ENCODE peak calls at places on chromosomes 13 and 19, in five cellular contexts. D is GM12878, H is NT2/D1, Y is HepG2, E is H1. M is an unnamed sample.

GRCh38 chr13:73416093-73416492 is 357.3 kb downstream of the KLF5 start:
- DNase-seq in H (no peak), D (no peak), Y (no peak), E (no peak), M (no peak)

GRCh38 chr13:42615691-42616090 is 41.7 kb downstream of the TNFSF11 start:
- DNase-seq in E (no peak), D (no peak), Y (no peak), H (no peak), M (no peak)

GRCh38 chr19:53962887-53963435 is at the start of gene CACNG8:
- DNase-seq in H (no peak), Y (no peak), E (no peak), D (no peak), M (no peak)

GRCh38 chr19:41462497-41462896 is 19.5 kb downstream of the ERICH4 start:
- DNase-seq in E (no peak), Y (no peak), H (no peak), D (no peak), M (no peak)

GRCh38 chr19:18156841-18157464 is 4.0 kb downstream of the PIK3R2 start:
- DNase-seq in H (no peak), Y (peak), E (no peak), D (no peak), M (peak)

GRCh38 chr13:75079226-75079625 is 402.7 kb downstream of the TBC1D4 start:
- DNase-seq in Y (no peak), D (no peak), E (no peak), H (no peak), M (no peak)

GRCh38 chr13:50123862-50124535 is 108.8 kb downstream of the KCNRG start:
- DNase-seq in D (no peak), Y (peak), H (no peak), E (peak), M (peak)

GRCh38 chr19:39111593-39112199 is 13.9 kb upstream of the PAK4 start:
- DNase-seq in Y (no peak), H (no peak), D (no peak), E (no peak), M (no peak)

GRCh38 chr13:40982772-40983171 is 36.3 kb downstream of the ELF1 start:
- DNase-seq in Y (no peak), E (no peak), D (peak), H (no peak), M (peak)

GRCh38 chr19:12159773-12160414 is 3.0 kb upstream of the ZNF136 start:
- DNase-seq in D (no peak), E (no peak), Y (no peak), H (no peak), M (no peak)

GRCh38 chr19:5700455-5701092 is 10.5 kb downstream of the RPL36 start:
- DNase-seq in E (no peak), D (no peak), H (no peak), Y (no peak), M (no peak)

GRCh38 chr19:38319421-38320258 is at the start of gene KCNK6:
- DNase-seq in Y (no peak), D (no peak), H (no peak), E (no peak), M (no peak)

GRCh38 chr13:80036845-80037504 is 304.0 kb downstream of the SPRY2 start:
- DNase-seq in D (no peak), H (no peak), E (no peak), Y (no peak), M (no peak)

GRCh38 chr13:80039000-80039399 is 301.9 kb downstream of the SPRY2 start:
- DNase-seq in E (no peak), H (no peak), Y (no peak), D (no peak), M (no peak)

GRCh38 chr13:80035096-80035495 is 305.8 kb downstream of the SPRY2 start:
- DNase-seq in E (no peak), H (no peak), D (no peak), Y (no peak), M (no peak)

GRCh38 chr13:80038371-80038770 is 302.6 kb downstream of the SPRY2 start:
- DNase-seq in H (no peak), Y (no peak), D (no peak), E (no peak), M (no peak)

GRCh38 chr13:80037505-80037888 is 303.4 kb downstream of the SPRY2 start:
- DNase-seq in H (no peak), E (no peak), Y (no peak), D (no peak), M (no peak)
- TF ChIP-seq SUZ12 in H (no peak), E (no peak), Y (no peak), D (no peak), M (no peak)

GRCh38 chr13:65615506-65615905 is 1614.6 kb downstream of the PCDH9 start:
- DNase-seq in H (no peak), E (no peak), D (no peak), Y (no peak), M (no peak)

GRCh38 chr13:65613004-65613403 is 1617.1 kb downstream of the PCDH9 start:
- DNase-seq in Y (peak), E (no peak), H (peak), D (no peak), M (peak)
- TF ChIP-seq SUZ12 in Y (no peak), E (no peak), H (no peak), D (no peak), M (no peak)

GRCh38 chr13:37392389-37392788 is 206.2 kb downstream of the POSTN start:
- DNase-seq in D (no peak), H (no peak), E (no peak), Y (no peak), M (no peak)
- TF ChIP-seq SUZ12 in D (no peak), H (no peak), E (no peak), Y (no peak), M (no peak)

GRCh38 chr19:43779147-43779819 is 1.5 kb downstream of the KCNN4 start:
- DNase-seq in D (no peak), H (no peak), E (no peak), Y (no peak), M (no peak)

GRCh38 chr19:43779820-43780219 is 953 bp downstream of the KCNN4 start:
- DNase-seq in E (no peak), Y (no peak), D (no peak), H (no peak), M (no peak)

GRCh38 chr19:43781630-43782310 is 997 bp upstream of the KCNN4 start:
- DNase-seq in H (no peak), D (no peak), E (no peak), Y (no peak), M (no peak)

GRCh38 chr19:43782311-43782660 is 1.5 kb upstream of the KCNN4 start:
- DNase-seq in Y (no peak), H (no peak), D (no peak), E (no peak), M (no peak)

DNA sequence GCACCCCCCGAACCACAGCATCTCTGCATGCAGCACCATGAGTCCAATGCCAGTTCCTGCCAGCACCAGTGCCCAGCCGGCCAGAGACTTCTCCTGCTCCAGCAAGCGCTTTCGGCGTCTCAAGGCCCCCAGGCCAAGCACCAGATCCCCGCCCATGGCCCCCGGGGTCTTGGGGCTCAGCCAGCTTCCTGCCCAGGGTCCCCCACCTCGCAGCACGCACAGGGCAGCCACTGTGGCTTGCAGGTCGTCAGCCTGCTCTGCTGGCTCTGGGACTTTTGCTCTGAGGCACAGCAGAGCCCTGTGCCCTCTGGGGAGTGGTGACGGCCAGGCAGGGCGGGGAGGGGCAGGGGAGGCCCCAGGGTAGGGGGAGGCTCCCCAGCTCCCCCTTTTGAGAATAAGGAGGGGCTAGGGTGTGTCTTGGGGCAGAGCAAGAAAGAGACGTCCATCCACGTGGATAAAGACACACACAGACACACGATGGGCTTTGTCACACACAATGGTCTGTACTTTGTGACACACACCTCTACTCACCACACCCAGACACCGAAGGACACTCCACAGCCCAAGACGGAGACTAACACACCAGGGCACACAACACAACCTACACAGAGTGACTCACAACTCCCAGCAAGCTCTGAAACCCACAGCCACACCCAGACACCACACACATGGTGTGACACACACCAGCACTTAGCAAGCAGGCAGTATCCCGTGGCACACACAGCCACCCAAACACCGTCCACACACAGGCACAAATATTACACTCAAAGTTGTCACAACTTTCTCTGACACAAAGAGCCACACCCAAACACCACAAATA is at the start of gene KCNN4:
- DNase-seq in D (no peak), H (no peak), Y (no peak), E (no peak), M (no peak)
- TF ChIP-seq SUZ12 in D (no peak), H (no peak), Y (no peak), E (no peak), M (no peak)

GRCh38 chr19:36972594-36972993 is 56.5 kb downstream of the ZNF568 start:
- DNase-seq in H (no peak), D (no peak), Y (no peak), E (no peak), M (no peak)

GRCh38 chr19:36973844-36974195 is 57.7 kb downstream of the ZNF568 start:
- DNase-seq in Y (no peak), D (no peak), H (no peak), E (no peak), M (no peak)

DNA sequence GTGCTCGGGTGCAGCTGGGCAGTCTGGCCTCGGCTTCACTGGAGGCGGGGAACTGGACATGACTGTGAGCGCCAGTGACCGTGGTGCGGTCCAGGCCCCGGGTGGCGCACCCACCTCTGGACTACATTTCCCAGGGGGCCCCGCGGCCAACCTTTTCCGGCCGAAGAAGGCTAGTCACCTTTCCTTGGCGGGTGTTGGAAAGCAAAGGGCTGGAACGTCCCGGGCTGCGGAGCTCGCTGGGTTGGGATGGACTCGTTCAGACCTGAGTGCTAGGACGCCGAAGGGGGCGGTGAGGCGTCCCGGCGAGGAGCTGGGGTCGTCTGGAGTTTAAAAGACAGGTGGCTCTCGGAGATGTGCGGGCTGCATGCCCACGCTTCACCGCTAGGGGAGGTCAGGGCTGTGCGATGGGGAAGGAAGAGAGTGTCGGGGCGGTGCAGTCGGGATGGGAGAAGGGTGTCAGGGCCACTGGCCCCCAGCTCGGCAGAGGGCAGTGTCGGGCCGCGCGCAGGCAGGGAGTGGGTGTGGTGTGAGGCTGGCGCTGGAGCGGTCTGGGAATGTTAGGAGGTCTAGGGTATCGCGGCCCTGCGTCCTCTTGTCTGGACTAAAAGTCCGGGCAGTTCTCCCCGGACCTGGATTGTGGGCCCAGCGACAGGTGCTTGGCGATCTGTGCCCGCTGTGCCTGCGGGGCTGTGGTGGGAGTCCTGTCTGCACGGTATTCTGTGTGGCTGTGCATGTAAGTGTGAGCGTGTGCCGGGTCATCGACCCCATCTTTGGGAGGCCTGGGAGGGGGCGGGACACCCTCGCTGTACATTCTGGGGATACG is 57.1 kb downstream of the ZNF568 start:
- DNase-seq in E (peak), D (peak), Y (no peak), H (peak), M (no peak)
- TF ChIP-seq SUZ12 in E (no peak), D (no peak), Y (no peak), H (no peak), M (no peak)

GRCh38 chr13:39530996-39531395 is 72.0 kb downstream of the LHFPL6 start:
- DNase-seq in E (no peak), H (no peak), Y (no peak), D (no peak), M (no peak)
- TF ChIP-seq SUZ12 in E (no peak), H (no peak), Y (no peak), D (no peak), M (no peak)

M was measured in HEK293T.